ENCODE peak calls at places on chromosome X, in seven cellular contexts. One of them, this sample, is unnamed.

GRCh38 chrX:101462892-101463291 is 22.4 kb upstream of the ARMCX4 start:
- DNase-seq in NCI-H460: peak; percentile 38
- DNase-seq in GM23248: peak; percentile 52
- DNase-seq in AG10803: peak; percentile 21
- DNase-seq in D341Med: no peak
- DNase-seq in fibroblast of mammary gland: peak; percentile 39
- DNase-seq in astrocyte of the spinal cord: peak; percentile 22
- DNase-seq in this sample: peak; percentile 13

GRCh38 chrX:11305641-11306040 is 12.4 kb downstream of the AMELX start:
- DNase-seq in astrocyte of the spinal cord: no peak
- DNase-seq in GM23248: no peak
- DNase-seq in AG10803: no peak
- DNase-seq in D341Med: no peak
- DNase-seq in NCI-H460: no peak
- DNase-seq in fibroblast of mammary gland: no peak
- DNase-seq in this sample: no peak

GRCh38 chrX:68834371-68835103 is 5.7 kb downstream of the EFNB1 start:
- DNase-seq in AG10803: no peak
- DNase-seq in fibroblast of mammary gland: no peak
- DNase-seq in NCI-H460: no peak
- DNase-seq in astrocyte of the spinal cord: no peak
- DNase-seq in GM23248: no peak
- DNase-seq in D341Med: no peak
- DNase-seq in this sample: no peak

GRCh38 chrX:66012094-66012534 is 27.8 kb downstream of the VSIG4 start:
- DNase-seq in NCI-H460: no peak
- DNase-seq in AG10803: no peak
- DNase-seq in D341Med: no peak
- DNase-seq in GM23248: no peak
- DNase-seq in fibroblast of mammary gland: no peak
- DNase-seq in astrocyte of the spinal cord: no peak
- DNase-seq in this sample: no peak

GRCh38 chrX:134599173-134599914 is 58.9 kb downstream of the PLAC1 start:
- DNase-seq in NCI-H460: no peak
- DNase-seq in fibroblast of mammary gland: peak; percentile 92
- DNase-seq in D341Med: no peak
- DNase-seq in astrocyte of the spinal cord: peak; percentile 42
- DNase-seq in AG10803: peak; percentile 93
- DNase-seq in GM23248: peak; percentile 76
- DNase-seq in this sample: no peak

GRCh38 chrX:140723251-140723650 is 13.7 kb downstream of the LINC00632 start:
- DNase-seq in fibroblast of mammary gland: peak; percentile 11
- DNase-seq in GM23248: no peak
- DNase-seq in D341Med: no peak
- DNase-seq in astrocyte of the spinal cord: peak; percentile 43
- DNase-seq in NCI-H460: no peak
- DNase-seq in AG10803: peak; percentile 18
- DNase-seq in this sample: no peak

GRCh38 chrX:119398974-119399771 is at the start of gene SLC25A43:
- DNase-seq in D341Med: peak; percentile 69
- DNase-seq in GM23248: peak; percentile 61
- DNase-seq in NCI-H460: peak; percentile 18
- DNase-seq in astrocyte of the spinal cord: no peak
- DNase-seq in fibroblast of mammary gland: peak; percentile 20
- DNase-seq in AG10803: peak; percentile 26
- DNase-seq in this sample: peak; percentile 42

GRCh38 chrX:115367956-115368355 is 78.4 kb downstream of the LUZP4 start:
- DNase-seq in D341Med: no peak
- DNase-seq in fibroblast of mammary gland: peak; percentile 41
- DNase-seq in AG10803: peak; percentile 8
- DNase-seq in NCI-H460: no peak
- DNase-seq in astrocyte of the spinal cord: peak; percentile 29
- DNase-seq in GM23248: peak; percentile 48
- DNase-seq in this sample: peak; percentile 5

GRCh38 chrX:132045456-132045855 is 22.4 kb downstream of the STK26 start:
- DNase-seq in NCI-H460: no peak
- DNase-seq in astrocyte of the spinal cord: no peak
- DNase-seq in GM23248: no peak
- DNase-seq in fibroblast of mammary gland: no peak
- DNase-seq in AG10803: no peak
- DNase-seq in D341Med: no peak
- DNase-seq in this sample: no peak

GRCh38 chrX:110992611-110993010 is 103.4 kb upstream of the PAK3 start:
- DNase-seq in astrocyte of the spinal cord: peak; percentile 27
- DNase-seq in fibroblast of mammary gland: peak; percentile 21
- DNase-seq in AG10803: peak; percentile 12
- DNase-seq in D341Med: peak; percentile 31
- DNase-seq in NCI-H460: peak; percentile 38
- DNase-seq in GM23248: peak; percentile 19
- DNase-seq in this sample: peak; percentile 2

GRCh38 chrX:1463581-1464281 is 11.0 kb upstream of the ASMTL start:
- DNase-seq in NCI-H460: no peak
- DNase-seq in AG10803: no peak
- DNase-seq in D341Med: no peak
- DNase-seq in astrocyte of the spinal cord: no peak
- DNase-seq in GM23248: no peak
- DNase-seq in fibroblast of mammary gland: no peak
- DNase-seq in this sample: no peak

GRCh38 chrX:129346574-129346973 is 176.7 kb downstream of the SMARCA1 start:
- DNase-seq in AG10803: no peak
- DNase-seq in astrocyte of the spinal cord: no peak
- DNase-seq in NCI-H460: no peak
- DNase-seq in GM23248: no peak
- DNase-seq in D341Med: no peak
- DNase-seq in fibroblast of mammary gland: no peak
- DNase-seq in this sample: no peak

GRCh38 chrX:30301977-30302376 is 7.2 kb downstream of the NR0B1 start:
- DNase-seq in NCI-H460: peak; percentile 43
- DNase-seq in fibroblast of mammary gland: peak; percentile 48
- DNase-seq in D341Med: no peak
- DNase-seq in AG10803: peak; percentile 11
- DNase-seq in astrocyte of the spinal cord: peak; percentile 38
- DNase-seq in GM23248: peak; percentile 42
- DNase-seq in this sample: no peak

GRCh38 chrX:16786791-16787735 is 797 bp downstream of the TXLNG start:
- DNase-seq in D341Med: peak; percentile 51
- DNase-seq in AG10803: no peak
- DNase-seq in NCI-H460: no peak
- DNase-seq in GM23248: peak; percentile 53
- DNase-seq in astrocyte of the spinal cord: no peak
- DNase-seq in fibroblast of mammary gland: peak; percentile 50
- DNase-seq in this sample: peak; percentile 10

GRCh38 chrX:36087366-36087765 is 167.8 kb downstream of the CFAP47 start:
- DNase-seq in astrocyte of the spinal cord: no peak
- DNase-seq in D341Med: no peak
- DNase-seq in AG10803: no peak
- DNase-seq in GM23248: no peak
- DNase-seq in NCI-H460: peak; percentile 72
- DNase-seq in fibroblast of mammary gland: no peak
- DNase-seq in this sample: no peak

GRCh38 chrX:38571058-38571457 is 9.7 kb downstream of the TSPAN7 start:
- DNase-seq in NCI-H460: no peak
- DNase-seq in fibroblast of mammary gland: no peak
- DNase-seq in GM23248: no peak
- DNase-seq in astrocyte of the spinal cord: no peak
- DNase-seq in AG10803: no peak
- DNase-seq in D341Med: no peak
- DNase-seq in this sample: no peak

GRCh38 chrX:38806875-38807601 is 5.8 kb downstream of the MID1IP1 start:
- DNase-seq in D341Med: no peak
- DNase-seq in AG10803: no peak
- DNase-seq in NCI-H460: no peak
- DNase-seq in fibroblast of mammary gland: no peak
- DNase-seq in GM23248: peak; percentile 24
- DNase-seq in astrocyte of the spinal cord: no peak
- DNase-seq in this sample: no peak

GRCh38 chrX:65695849-65696248 is 28.4 kb downstream of the MSN start:
- DNase-seq in astrocyte of the spinal cord: no peak
- DNase-seq in GM23248: no peak
- DNase-seq in fibroblast of mammary gland: no peak
- DNase-seq in AG10803: no peak
- DNase-seq in NCI-H460: no peak
- DNase-seq in D341Med: no peak
- DNase-seq in this sample: no peak

GRCh38 chrX:40172169-40172979 is 74.6 kb upstream of the BCOR start:
- DNase-seq in D341Med: no peak
- DNase-seq in astrocyte of the spinal cord: peak; percentile 58
- DNase-seq in NCI-H460: no peak
- DNase-seq in GM23248: peak; percentile 77
- DNase-seq in AG10803: peak; percentile 57
- DNase-seq in fibroblast of mammary gland: peak; percentile 51
- DNase-seq in this sample: peak; percentile 56

GRCh38 chrX:111869639-111870034 is 6.3 kb upstream of the TRPC5OS start:
- DNase-seq in fibroblast of mammary gland: peak; percentile 43
- DNase-seq in astrocyte of the spinal cord: peak; percentile 51
- DNase-seq in NCI-H460: peak; percentile 44
- DNase-seq in GM23248: peak; percentile 55
- DNase-seq in AG10803: peak; percentile 50
- DNase-seq in D341Med: peak; percentile 38
- DNase-seq in this sample: peak; percentile 0

GRCh38 chrX:108736509-108737479 is at the start of gene IRS4:
- DNase-seq in astrocyte of the spinal cord: no peak
- DNase-seq in AG10803: no peak
- DNase-seq in fibroblast of mammary gland: peak; percentile 2
- DNase-seq in D341Med: peak; percentile 37
- DNase-seq in NCI-H460: no peak
- DNase-seq in GM23248: peak; percentile 36
- DNase-seq in this sample: peak; percentile 14

GRCh38 chrX:152245231-152245630 is 106.9 kb upstream of the MAGEA10 start:
- DNase-seq in GM23248: peak; percentile 0
- DNase-seq in NCI-H460: no peak
- DNase-seq in D341Med: no peak
- DNase-seq in fibroblast of mammary gland: peak; percentile 1
- DNase-seq in AG10803: no peak
- DNase-seq in astrocyte of the spinal cord: peak; percentile 30
- DNase-seq in this sample: peak; percentile 2

GRCh38 chrX:111180750-111181240 is 84.8 kb downstream of the PAK3 start:
- DNase-seq in GM23248: no peak
- DNase-seq in astrocyte of the spinal cord: no peak
- DNase-seq in D341Med: no peak
- DNase-seq in NCI-H460: no peak
- DNase-seq in fibroblast of mammary gland: peak; percentile 15
- DNase-seq in AG10803: no peak
- DNase-seq in this sample: no peak

GRCh38 chrX:43526206-43526605 is 129.9 kb upstream of the MAOA start:
- DNase-seq in AG10803: no peak
- DNase-seq in NCI-H460: no peak
- DNase-seq in GM23248: no peak
- DNase-seq in D341Med: no peak
- DNase-seq in astrocyte of the spinal cord: no peak
- DNase-seq in fibroblast of mammary gland: no peak
- DNase-seq in this sample: no peak

GRCh38 chrX:138519296-138519695 is 192.2 kb downstream of the FGF13 start:
- DNase-seq in AG10803: no peak
- DNase-seq in NCI-H460: no peak
- DNase-seq in GM23248: peak; percentile 9
- DNase-seq in fibroblast of mammary gland: no peak
- DNase-seq in D341Med: no peak
- DNase-seq in astrocyte of the spinal cord: peak; percentile 11
- DNase-seq in this sample: no peak

GRCh38 chrX:17635231-17635630 is 102.1 kb upstream of the SCML1 start:
- DNase-seq in AG10803: no peak
- DNase-seq in NCI-H460: peak; percentile 14
- DNase-seq in astrocyte of the spinal cord: peak; percentile 60
- DNase-seq in GM23248: no peak
- DNase-seq in D341Med: peak; percentile 77
- DNase-seq in fibroblast of mammary gland: no peak
- DNase-seq in this sample: no peak

GRCh38 chrX:119753639-119754257 is 4.6 kb upstream of the SOWAHD start:
- DNase-seq in D341Med: peak; percentile 39
- DNase-seq in AG10803: peak; percentile 36
- DNase-seq in astrocyte of the spinal cord: peak; percentile 41
- DNase-seq in NCI-H460: peak; percentile 33
- DNase-seq in fibroblast of mammary gland: peak; percentile 51
- DNase-seq in GM23248: peak; percentile 59
- DNase-seq in this sample: peak; percentile 56

GRCh38 chrX:129718701-129719100 is 20.1 kb upstream of the XPNPEP2 start:
- DNase-seq in AG10803: no peak
- DNase-seq in D341Med: no peak
- DNase-seq in GM23248: no peak
- DNase-seq in NCI-H460: no peak
- DNase-seq in fibroblast of mammary gland: no peak
- DNase-seq in astrocyte of the spinal cord: no peak
- DNase-seq in this sample: no peak

GRCh38 chrX:15761564-15762191 is 23.6 kb downstream of the CA5B start:
- DNase-seq in astrocyte of the spinal cord: peak; percentile 22
- DNase-seq in NCI-H460: peak; percentile 32
- DNase-seq in D341Med: peak; percentile 39
- DNase-seq in fibroblast of mammary gland: peak; percentile 48
- DNase-seq in AG10803: peak; percentile 31
- DNase-seq in GM23248: peak; percentile 44
- DNase-seq in this sample: peak; percentile 31

GRCh38 chrX:133414399-133415275 is 652 bp downstream of the GPC4 start:
- DNase-seq in NCI-H460: no peak
- DNase-seq in GM23248: peak; percentile 45
- DNase-seq in D341Med: peak; percentile 41
- DNase-seq in astrocyte of the spinal cord: no peak
- DNase-seq in fibroblast of mammary gland: peak; percentile 7
- DNase-seq in AG10803: peak; percentile 4
- DNase-seq in this sample: no peak

GRCh38 chrX:68147848-68148247 is 285.4 kb downstream of the OPHN1 start:
- DNase-seq in fibroblast of mammary gland: no peak
- DNase-seq in NCI-H460: no peak
- DNase-seq in AG10803: no peak
- DNase-seq in D341Med: no peak
- DNase-seq in GM23248: no peak
- DNase-seq in astrocyte of the spinal cord: no peak
- DNase-seq in this sample: no peak

GRCh38 chrX:151396827-151397740 is at the start of gene VMA21:
- DNase-seq in GM23248: peak; percentile 91
- DNase-seq in astrocyte of the spinal cord: peak; percentile 87
- DNase-seq in D341Med: peak; percentile 91
- DNase-seq in fibroblast of mammary gland: peak; percentile 80
- DNase-seq in NCI-H460: peak; percentile 77
- DNase-seq in AG10803: peak; percentile 88
- DNase-seq in this sample: peak; percentile 83

GRCh38 chrX:75892749-75893148 is 107.7 kb upstream of the MAGEE2 start:
- DNase-seq in fibroblast of mammary gland: no peak
- DNase-seq in AG10803: no peak
- DNase-seq in GM23248: no peak
- DNase-seq in D341Med: no peak
- DNase-seq in NCI-H460: no peak
- DNase-seq in astrocyte of the spinal cord: no peak
- DNase-seq in this sample: no peak

GRCh38 chrX:153521034-153521433 is 3.6 kb downstream of the ATP2B3 start:
- DNase-seq in D341Med: peak; percentile 80
- DNase-seq in NCI-H460: no peak
- DNase-seq in GM23248: peak; percentile 71
- DNase-seq in astrocyte of the spinal cord: no peak
- DNase-seq in AG10803: no peak
- DNase-seq in fibroblast of mammary gland: peak; percentile 39
- DNase-seq in this sample: no peak

This sample was measured in EL.